ENCODE peak calls at places on chromosome 22, in five cellular contexts. One of them, this sample, is unnamed. For H3K4me1, the result is how much of the 10 kb centered on the place peaks cover.

GRCh38 chr22:33796494-33796893 is 123.8 kb downstream of the LARGE1 start:
- DNase-seq in ovary: no peak
- DNase-seq in neuronal stem cell: no peak
- DNase-seq in pancreas: no peak
- DNase-seq in colonic mucosa: no peak
- DNase-seq in this sample: no peak

GRCh38 chr22:35629406-35630234 is 12.5 kb upstream of the MB start:
- DNase-seq in neuronal stem cell: no peak
- DNase-seq in colonic mucosa: peak
- DNase-seq in pancreas: no peak
- DNase-seq in ovary: peak
- DNase-seq in this sample: no peak

GRCh38 chr22:30340911-30341685 is 14.4 kb upstream of the TBC1D10A start:
- DNase-seq in colonic mucosa: no peak
- DNase-seq in ovary: no peak
- DNase-seq in pancreas: peak
- DNase-seq in neuronal stem cell: no peak
- DNase-seq in this sample: peak

GRCh38 chr22:30224161-30224857 is 22.2 kb downstream of the LIF start:
- DNase-seq in pancreas: no peak
- DNase-seq in neuronal stem cell: no peak
- DNase-seq in ovary: no peak
- DNase-seq in colonic mucosa: no peak
- DNase-seq in this sample: no peak

GRCh38 chr22:48940988-48941902 is 886.4 kb downstream of the BRD1 start:
- DNase-seq in ovary: no peak
- DNase-seq in pancreas: no peak
- DNase-seq in neuronal stem cell: no peak
- DNase-seq in colonic mucosa: peak
- DNase-seq in this sample: no peak

GRCh38 chr22:17115311-17115710 is 5.8 kb downstream of the TMEM121B start:
- DNase-seq in pancreas: no peak
- DNase-seq in colonic mucosa: no peak
- DNase-seq in neuronal stem cell: no peak
- DNase-seq in ovary: no peak
- DNase-seq in this sample: no peak

GRCh38 chr22:21818487-21819182 is 48.8 kb downstream of the MAPK1 start:
- DNase-seq in colonic mucosa: no peak
- DNase-seq in neuronal stem cell: no peak
- DNase-seq in pancreas: no peak
- DNase-seq in ovary: no peak
- DNase-seq in this sample: no peak

GRCh38 chr22:44337658-44338004 is 24.9 kb upstream of the SHISAL1 start:
- DNase-seq in ovary: peak
- DNase-seq in neuronal stem cell: no peak
- DNase-seq in pancreas: no peak
- DNase-seq in colonic mucosa: no peak
- DNase-seq in this sample: no peak

GRCh38 chr22:26564672-26565071 is 25.3 kb downstream of the TPST2 start:
- DNase-seq in colonic mucosa: no peak
- DNase-seq in ovary: no peak
- DNase-seq in neuronal stem cell: no peak
- DNase-seq in pancreas: no peak
- DNase-seq in this sample: no peak

GRCh38 chr22:44463151-44463550 is 34.9 kb downstream of the RTL6 start:
- DNase-seq in colonic mucosa: peak
- DNase-seq in neuronal stem cell: no peak
- DNase-seq in ovary: peak
- DNase-seq in pancreas: no peak
- DNase-seq in this sample: no peak

GRCh38 chr22:37819100-37819433 is 4.1 kb upstream of the GALR3 start:
- DNase-seq in ovary: no peak
- DNase-seq in colonic mucosa: no peak
- DNase-seq in neuronal stem cell: no peak
- DNase-seq in pancreas: no peak
- DNase-seq in this sample: no peak

GRCh38 chr22:28955817-28956216 is 72.4 kb downstream of the ZNRF3 start:
- DNase-seq in pancreas: no peak
- DNase-seq in neuronal stem cell: no peak
- DNase-seq in ovary: no peak
- DNase-seq in colonic mucosa: no peak
- DNase-seq in this sample: no peak

GRCh38 chr22:29476116-29476515 is 3.9 kb upstream of the NEFH start:
- DNase-seq in neuronal stem cell: no peak
- DNase-seq in ovary: no peak
- DNase-seq in pancreas: no peak
- DNase-seq in colonic mucosa: no peak
- DNase-seq in this sample: no peak

GRCh38 chr22:20510811-20511577 is 3.6 kb downstream of the MED15 start:
- DNase-seq in colonic mucosa: no peak
- DNase-seq in neuronal stem cell: no peak
- DNase-seq in pancreas: peak
- DNase-seq in ovary: no peak
- DNase-seq in this sample: no peak

GRCh38 chr22:20511578-20512259 is 4.3 kb downstream of the MED15 start:
- DNase-seq in ovary: no peak
- DNase-seq in colonic mucosa: no peak
- DNase-seq in pancreas: no peak
- DNase-seq in neuronal stem cell: no peak
- DNase-seq in this sample: no peak

GRCh38 chr22:20508815-20509271 is 1.4 kb downstream of the MED15 start:
- DNase-seq in neuronal stem cell: no peak
- DNase-seq in pancreas: no peak
- DNase-seq in colonic mucosa: no peak
- DNase-seq in ovary: no peak
- DNase-seq in this sample: no peak

GRCh38 chr22:20507253-20508066 is at the start of gene MED15:
- DNase-seq in ovary: peak
- DNase-seq in pancreas: peak
- DNase-seq in neuronal stem cell: peak
- DNase-seq in colonic mucosa: peak
- DNase-seq in this sample: peak

DNA sequence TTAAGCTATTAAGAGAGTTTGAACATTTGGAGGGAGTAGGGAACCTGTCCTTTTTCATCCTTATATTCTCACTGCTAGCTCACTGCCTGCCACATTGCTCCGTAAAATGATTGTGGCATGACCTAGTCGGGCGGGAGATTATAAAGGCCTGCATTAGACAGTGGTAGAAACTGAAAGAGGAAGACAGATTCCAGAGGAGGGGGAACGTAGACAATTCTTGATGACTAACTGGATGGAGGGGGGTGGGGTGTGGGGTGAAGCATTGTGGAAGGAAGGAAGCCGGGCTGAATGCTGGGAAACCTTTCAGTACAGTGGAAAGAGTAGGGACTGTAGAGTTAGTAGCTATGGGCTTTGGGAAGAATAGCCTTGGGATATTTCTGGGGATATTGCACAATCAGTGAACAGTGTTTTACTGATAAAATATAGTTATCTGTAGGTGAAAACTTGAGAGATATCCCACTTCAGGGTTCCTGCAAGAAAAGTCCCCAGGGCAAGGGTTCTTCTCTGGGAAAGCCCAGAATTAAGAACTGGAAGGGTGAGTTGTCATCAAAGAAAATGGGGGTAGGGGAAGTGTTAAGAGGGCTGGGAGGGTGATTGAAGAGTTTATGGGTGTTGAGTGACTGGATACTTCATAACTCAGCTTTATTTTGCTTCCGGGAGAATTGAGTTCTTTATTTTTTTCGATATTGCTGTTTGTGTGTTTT is 2.1 kb downstream of the MED15 start:
- DNase-seq in colonic mucosa: peak
- DNase-seq in pancreas: no peak
- DNase-seq in ovary: peak
- DNase-seq in neuronal stem cell: no peak
- DNase-seq in this sample: peak
- H3K4me1 ChIP-seq in colonic mucosa: under half
- H3K4me1 ChIP-seq in pancreas: under half
- H3K4me1 ChIP-seq in ovary: under half
- H3K4me1 ChIP-seq in neuronal stem cell: under half
- H3K4me1 ChIP-seq in this sample: half or more

GRCh38 chr22:23496445-23496833 is 83.7 kb downstream of the IGLL1 start:
- DNase-seq in pancreas: no peak
- DNase-seq in ovary: no peak
- DNase-seq in colonic mucosa: no peak
- DNase-seq in neuronal stem cell: no peak
- DNase-seq in this sample: no peak

GRCh38 chr22:23498811-23499798 is 81.0 kb downstream of the IGLL1 start:
- DNase-seq in neuronal stem cell: no peak
- DNase-seq in colonic mucosa: no peak
- DNase-seq in pancreas: no peak
- DNase-seq in ovary: no peak
- DNase-seq in this sample: no peak

GRCh38 chr22:23494593-23495266 is 85.4 kb downstream of the IGLL1 start:
- DNase-seq in colonic mucosa: no peak
- DNase-seq in ovary: no peak
- DNase-seq in pancreas: no peak
- DNase-seq in neuronal stem cell: no peak
- DNase-seq in this sample: no peak

GRCh38 chr22:23495614-23496444 is 84.3 kb downstream of the IGLL1 start:
- DNase-seq in neuronal stem cell: no peak
- DNase-seq in colonic mucosa: no peak
- DNase-seq in pancreas: no peak
- DNase-seq in ovary: no peak
- DNase-seq in this sample: no peak

DNA sequence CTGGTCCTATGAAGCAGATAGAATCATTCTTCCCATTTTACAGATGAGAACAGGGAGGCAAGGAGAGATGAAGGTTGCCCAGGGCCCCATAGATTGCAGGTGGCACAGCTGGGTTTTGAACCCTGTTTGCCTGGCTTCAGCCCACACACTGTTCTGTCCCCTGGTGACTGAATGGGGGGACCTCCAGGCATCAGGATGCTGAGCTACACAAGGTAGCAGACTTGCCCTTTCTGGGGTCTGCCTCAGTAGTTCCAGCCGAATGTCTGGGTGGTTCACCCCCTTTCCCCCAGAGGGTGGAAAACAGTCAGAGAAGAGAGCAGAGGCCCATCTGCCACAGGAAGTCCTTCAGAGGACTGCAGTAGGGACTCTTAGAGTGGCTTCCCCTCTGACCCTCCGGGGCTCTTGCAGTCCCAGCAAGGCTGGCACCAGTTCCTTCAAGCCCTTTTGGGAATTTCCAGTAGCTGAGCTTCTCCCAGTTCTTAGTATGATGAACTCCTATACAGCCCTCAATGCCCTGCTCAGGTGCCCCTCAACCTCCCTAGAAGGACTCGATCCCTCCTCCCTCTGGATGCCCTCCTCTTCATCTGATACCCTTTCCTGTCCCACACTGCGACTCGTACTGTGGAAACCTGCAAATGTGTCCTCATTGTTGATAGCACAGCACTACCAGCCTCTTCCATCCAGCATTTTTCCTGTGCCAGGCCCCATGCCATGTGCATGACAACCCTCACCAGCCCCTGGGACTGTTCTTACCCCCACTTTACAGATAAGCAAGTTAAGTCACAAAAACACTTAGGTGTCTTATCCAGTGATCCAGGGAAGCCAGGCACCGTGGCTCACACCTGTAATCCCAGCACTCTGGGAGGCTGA is 82.8 kb downstream of the IGLL1 start:
- DNase-seq in neuronal stem cell: no peak
- DNase-seq in colonic mucosa: no peak
- DNase-seq in pancreas: no peak
- DNase-seq in ovary: no peak
- DNase-seq in this sample: no peak
- H3K4me1 ChIP-seq in neuronal stem cell: under half
- H3K4me1 ChIP-seq in colonic mucosa: under half
- H3K4me1 ChIP-seq in pancreas: under half
- H3K4me1 ChIP-seq in ovary: under half
- H3K4me1 ChIP-seq in this sample: under half

GRCh38 chr22:24499706-24500105 is 4.6 kb downstream of the UPB1 start:
- DNase-seq in colonic mucosa: no peak
- DNase-seq in neuronal stem cell: no peak
- DNase-seq in ovary: no peak
- DNase-seq in pancreas: no peak
- DNase-seq in this sample: no peak

GRCh38 chr22:24503137-24503850 is 8.2 kb downstream of the UPB1 start:
- DNase-seq in pancreas: no peak
- DNase-seq in colonic mucosa: peak
- DNase-seq in ovary: peak
- DNase-seq in neuronal stem cell: no peak
- DNase-seq in this sample: peak

GRCh38 chr22:24500251-24500820 is 5.2 kb downstream of the UPB1 start:
- DNase-seq in ovary: no peak
- DNase-seq in pancreas: no peak
- DNase-seq in neuronal stem cell: no peak
- DNase-seq in colonic mucosa: no peak
- DNase-seq in this sample: no peak

GRCh38 chr22:24502540-24502939 is 7.4 kb downstream of the UPB1 start:
- DNase-seq in neuronal stem cell: no peak
- DNase-seq in ovary: no peak
- DNase-seq in pancreas: no peak
- DNase-seq in colonic mucosa: no peak
- DNase-seq in this sample: no peak

GRCh38 chr22:24501366-24502005 is 6.4 kb downstream of the UPB1 start:
- DNase-seq in pancreas: no peak
- DNase-seq in ovary: no peak
- DNase-seq in colonic mucosa: no peak
- DNase-seq in neuronal stem cell: no peak
- DNase-seq in this sample: no peak
- H3K4me1 ChIP-seq in pancreas: under half
- H3K4me1 ChIP-seq in ovary: under half
- H3K4me1 ChIP-seq in colonic mucosa: under half
- H3K4me1 ChIP-seq in neuronal stem cell: under half
- H3K4me1 ChIP-seq in this sample: under half

GRCh38 chr22:50546326-50547230 is 879 bp downstream of the KLHDC7B start:
- DNase-seq in neuronal stem cell: no peak
- DNase-seq in ovary: no peak
- DNase-seq in pancreas: peak
- DNase-seq in colonic mucosa: no peak
- DNase-seq in this sample: no peak

GRCh38 chr22:50542416-50542927 is 3.2 kb upstream of the KLHDC7B start:
- DNase-seq in neuronal stem cell: no peak
- DNase-seq in colonic mucosa: no peak
- DNase-seq in pancreas: no peak
- DNase-seq in ovary: no peak
- DNase-seq in this sample: no peak

GRCh38 chr22:50544746-50545253 is 899 bp upstream of the KLHDC7B start:
- DNase-seq in colonic mucosa: peak
- DNase-seq in neuronal stem cell: no peak
- DNase-seq in pancreas: peak
- DNase-seq in ovary: no peak
- DNase-seq in this sample: no peak

GRCh38 chr22:50545522-50546325 is at the start of gene KLHDC7B:
- DNase-seq in colonic mucosa: no peak
- DNase-seq in neuronal stem cell: no peak
- DNase-seq in ovary: no peak
- DNase-seq in pancreas: no peak
- DNase-seq in this sample: no peak

GRCh38 chr22:50544078-50544745 is 1.5 kb upstream of the KLHDC7B start:
- DNase-seq in ovary: no peak
- DNase-seq in pancreas: peak
- DNase-seq in neuronal stem cell: peak
- DNase-seq in colonic mucosa: peak
- DNase-seq in this sample: peak
- H3K4me1 ChIP-seq in ovary: under half
- H3K4me1 ChIP-seq in pancreas: under half
- H3K4me1 ChIP-seq in neuronal stem cell: under half
- H3K4me1 ChIP-seq in colonic mucosa: under half
- H3K4me1 ChIP-seq in this sample: under half

GRCh38 chr22:39935622-39936021 is 24.6 kb upstream of the TMA7B start:
- DNase-seq in colonic mucosa: no peak
- DNase-seq in pancreas: no peak
- DNase-seq in neuronal stem cell: no peak
- DNase-seq in ovary: no peak
- DNase-seq in this sample: no peak
- H3K4me1 ChIP-seq in colonic mucosa: under half
- H3K4me1 ChIP-seq in pancreas: under half
- H3K4me1 ChIP-seq in neuronal stem cell: under half
- H3K4me1 ChIP-seq in ovary: under half
- H3K4me1 ChIP-seq in this sample: under half

This sample was measured in left ventricle myocardium inferior.